ENCODE peak calls at places on chromosomes 11 and 22, in ten cellular contexts. A is transverse colon, K is endothelial cell of umbilical vein, T is Peyer's patch, P is tibial nerve, F is heart left ventricle, X is esophagus squamous epithelium, N is upper lobe of left lung, Q is vagina, E is body of pancreas. C is an unnamed sample.

GRCh38 chr11:85965202-85965601 is 103.7 kb downstream of the PICALM start:
- DNase-seq in K (no peak), F (no peak), A (no peak), X (no peak), Q (no peak), T (no peak), E (no peak), N (no peak), P (no peak), C (no peak)

GRCh38 chr11:64165482-64165841 is 451 bp downstream of the MACROD1 start:
- DNase-seq in Q (no peak), P (no peak), K (no peak), T (no peak), F (no peak), N (no peak), X (no peak), A (peak; percentile 35), E (no peak), C (no peak)

GRCh38 chr11:41246399-41246745 is 213.1 kb downstream of the LRRC4C start:
- DNase-seq in F (peak; percentile 14), T (no peak), Q (no peak), N (peak; percentile 13), K (no peak), X (no peak), A (no peak), P (no peak), E (no peak), C (no peak)

GRCh38 chr22:36145881-36146280 is 14.7 kb downstream of the APOL3 start:
- DNase-seq in N (no peak), A (no peak), K (no peak), Q (no peak), P (no peak), E (no peak), T (no peak), F (no peak), X (no peak), C (peak; percentile 48)

GRCh38 chr11:111298466-111299110 is at the start of gene POU2AF3:
- DNase-seq in F (peak; percentile 58), P (no peak), Q (no peak), A (no peak), E (no peak), X (no peak), N (no peak), K (no peak), T (no peak), C (peak; percentile 46)

GRCh38 chr22:32307617-32308016 is 50.0 kb upstream of the RFPL3 start:
- DNase-seq in T (no peak), X (no peak), P (no peak), N (no peak), Q (no peak), F (no peak), A (no peak), K (no peak), E (no peak), C (no peak)

GRCh38 chr11:23041104-23041503 is 180.8 kb upstream of the CCDC179 start:
- DNase-seq in T (no peak), X (no peak), K (no peak), F (no peak), N (no peak), P (no peak), E (no peak), Q (no peak), A (peak; percentile 37), C (no peak)

GRCh38 chr22:27746918-27747317 is 54.6 kb downstream of the MN1 start:
- DNase-seq in K (no peak), E (no peak), A (no peak), Q (no peak), X (no peak), N (no peak), F (no peak), P (no peak), T (no peak), C (no peak)

GRCh38 chr11:64751580-64751979 is 7.6 kb upstream of the RASGRP2 start:
- DNase-seq in N (no peak), F (no peak), X (no peak), Q (no peak), K (no peak), E (no peak), P (no peak), A (no peak), T (no peak), C (no peak)

GRCh38 chr11:12086271-12087074 is 23.9 kb upstream of the MICAL2 start:
- DNase-seq in F (peak; percentile 81), P (no peak), X (no peak), K (peak; percentile 87), E (peak; percentile 44), N (no peak), Q (no peak), A (peak; percentile 64), T (no peak), C (peak; percentile 71)

GRCh38 chr11:9269492-9270030 is 4.4 kb upstream of the DENND5A start:
- DNase-seq in Q (no peak), P (no peak), X (no peak), K (no peak), F (no peak), E (no peak), T (no peak), A (peak; percentile 40), N (no peak), C (no peak)

GRCh38 chr11:22711880-22712279 is 45.5 kb downstream of the GAS2 start:
- DNase-seq in P (no peak), N (no peak), K (peak; percentile 17), A (peak; percentile 45), F (no peak), X (no peak), Q (no peak), E (peak; percentile 22), T (no peak), C (no peak)

GRCh38 chr11:102927624-102927990 is 27.9 kb downstream of the MMP13 start:
- DNase-seq in X (no peak), E (no peak), K (no peak), Q (no peak), F (no peak), P (no peak), T (no peak), A (no peak), N (no peak), C (no peak)

GRCh38 chr11:31267720-31268119 is 101.8 kb downstream of the DCDC1 start:
- DNase-seq in X (no peak), A (no peak), N (no peak), Q (no peak), K (no peak), P (no peak), E (no peak), T (no peak), F (no peak), C (no peak)

GRCh38 chr22:27507935-27508504 is 293.5 kb downstream of the MN1 start:
- DNase-seq in X (no peak), F (no peak), A (no peak), Q (no peak), P (no peak), T (no peak), N (no peak), K (no peak), E (no peak), C (no peak)

GRCh38 chr11:124177344-124177743 is 5.8 kb upstream of the OR10D3 start:
- DNase-seq in P (no peak), A (no peak), E (no peak), Q (no peak), T (no peak), N (no peak), K (no peak), F (no peak), X (no peak), C (no peak)

DNA sequence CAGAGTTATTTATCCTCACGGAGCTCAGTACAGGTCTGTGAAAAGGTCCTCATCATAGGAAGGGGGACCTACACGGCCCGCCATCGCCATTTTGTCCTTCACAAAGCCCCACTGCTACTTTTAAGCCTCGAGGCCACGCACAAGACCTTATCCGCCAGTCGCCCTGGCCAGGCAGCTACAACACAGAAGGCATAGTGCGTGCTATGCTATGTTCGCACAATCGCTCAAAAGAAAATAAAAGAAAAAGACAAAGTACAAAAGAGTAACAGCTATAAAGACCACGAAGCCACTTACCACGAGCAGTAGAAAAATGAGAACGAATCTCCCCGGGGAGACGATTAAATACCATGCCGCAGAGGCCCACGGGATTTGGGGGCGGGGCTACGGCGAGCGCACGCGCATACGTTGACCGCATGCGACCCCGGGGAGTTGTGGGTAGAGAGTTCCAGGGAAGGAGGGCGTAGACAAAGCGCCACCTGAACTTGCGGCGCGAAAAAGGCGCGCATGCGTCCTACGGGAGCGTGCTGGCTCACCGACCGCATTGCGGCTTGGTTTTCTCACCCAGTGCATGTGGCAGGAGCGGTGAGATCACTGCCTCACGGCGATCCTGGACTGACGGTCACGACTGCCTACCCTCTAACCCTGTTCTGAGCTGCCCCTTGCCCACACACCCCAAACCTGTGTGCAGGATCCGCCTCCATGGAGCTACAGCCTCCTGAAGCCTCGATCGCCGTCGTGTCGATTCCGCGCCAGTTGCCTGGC is 16.4 kb upstream of the WDR74 start:
- DNase-seq in E (peak; percentile 98), X (peak; percentile 76), A (peak; percentile 98), K (peak; percentile 98), P (peak; percentile 92), F (peak; percentile 97), T (peak; percentile 94), Q (peak; percentile 99), N (peak; percentile 99), C (peak; percentile 95)
- TF ChIP-seq POLR2A in E (peak; percentile 99), X (peak; percentile 80), A (peak; percentile 99), K (peak; percentile 100), P (peak; percentile 85), F (peak; percentile 97), T (peak; percentile 94), Q (no peak), N (peak; percentile 91), C (peak; percentile 63)

DNA sequence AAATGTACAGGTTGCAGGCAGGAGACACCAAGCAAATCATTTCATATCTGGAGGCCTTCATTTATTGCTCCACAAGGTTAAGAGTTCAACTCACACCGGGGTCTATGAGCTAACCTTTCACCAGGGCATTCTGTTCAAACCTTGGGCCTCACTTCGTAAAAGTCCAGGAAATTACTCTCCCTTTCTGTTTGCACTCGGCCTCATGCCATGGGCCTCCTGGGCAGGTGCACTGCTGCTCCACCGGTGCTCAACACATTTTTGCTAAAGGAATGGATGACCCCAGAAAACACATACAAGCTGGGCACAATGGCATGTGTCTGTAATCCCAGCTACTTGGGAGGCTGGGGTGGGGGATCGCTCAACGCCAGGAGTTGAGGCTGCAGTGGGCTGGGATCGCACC is 16.6 kb upstream of the RRP7A start:
- DNase-seq in X (no peak), E (no peak), F (no peak), N (no peak), A (no peak), T (no peak), P (no peak), K (no peak), Q (no peak), C (no peak)
- TF ChIP-seq POLR2A in X (no peak), E (no peak), F (no peak), N (no peak), A (no peak), T (no peak), P (no peak), K (no peak), Q (no peak), C (no peak)

GRCh38 chr11:253160-253885 is 16.5 kb downstream of the PSMD13 start:
- DNase-seq in T (no peak), K (no peak), P (no peak), F (no peak), Q (peak; percentile 95), N (no peak), X (no peak), A (no peak), E (no peak), C (no peak)
- TF ChIP-seq POLR2A in T (no peak), K (no peak), P (no peak), F (no peak), Q (no peak), N (no peak), X (no peak), A (no peak), E (no peak), C (no peak)

GRCh38 chr11:2884424-2884815 is 1.2 kb downstream of the CDKN1C start:
- DNase-seq in F (peak; percentile 79), N (peak; percentile 92), A (peak; percentile 53), K (peak; percentile 46), P (no peak), Q (no peak), T (no peak), X (no peak), E (no peak), C (peak; percentile 49)
- TF ChIP-seq POLR2A in F (peak; percentile 32), N (peak; percentile 18), A (no peak), K (no peak), P (no peak), Q (no peak), T (no peak), X (no peak), E (no peak), C (no peak)

C was measured in testis.